ENCODE peak calls at places on chromosomes 3 and 15, in seven cellular contexts. One of them, this sample, is unnamed.
A peak's percentile ranks its signal among the peaks of the same experiment; 100 is the strongest.

GRCh38 chr3:128354788-128355548 is 111.7 kb downstream of the DNAJB8 start:
- DNase-seq in T-helper 1 cell: no peak
- DNase-seq in stimulated activated CD4-positive, alpha-beta T cell treated with anti-CD3 and anti-CD28 coated beads, Interleukin-15, amount 100 ng/mL, for 1 hour: no peak
- DNase-seq in naive thymus-derived CD8-positive, alpha-beta T cell: no peak
- DNase-seq in NCI-H446: no peak
- DNase-seq in Caki2: no peak
- DNase-seq in HTR-8/SVneo: no peak
- DNase-seq in this sample: no peak

GRCh38 chr3:196003611-196004010 is 78.3 kb downstream of the TFRC start:
- DNase-seq in NCI-H446: no peak
- DNase-seq in naive thymus-derived CD8-positive, alpha-beta T cell: no peak
- DNase-seq in T-helper 1 cell: no peak
- DNase-seq in Caki2: no peak
- DNase-seq in HTR-8/SVneo: no peak
- DNase-seq in stimulated activated CD4-positive, alpha-beta T cell treated with anti-CD3 and anti-CD28 coated beads, Interleukin-15, amount 100 ng/mL, for 1 hour: no peak
- DNase-seq in this sample: no peak

GRCh38 chr15:47431501-47431900 is 285.8 kb upstream of the SEMA6D start:
- DNase-seq in HTR-8/SVneo: no peak
- DNase-seq in T-helper 1 cell: no peak
- DNase-seq in naive thymus-derived CD8-positive, alpha-beta T cell: no peak
- DNase-seq in stimulated activated CD4-positive, alpha-beta T cell treated with anti-CD3 and anti-CD28 coated beads, Interleukin-15, amount 100 ng/mL, for 1 hour: no peak
- DNase-seq in NCI-H446: no peak
- DNase-seq in Caki2: no peak
- DNase-seq in this sample: no peak

GRCh38 chr3:136960838-136961836 is 3.4 kb downstream of the IL20RB start:
- DNase-seq in HTR-8/SVneo: peak; percentile 36
- DNase-seq in Caki2: peak; percentile 66
- DNase-seq in stimulated activated CD4-positive, alpha-beta T cell treated with anti-CD3 and anti-CD28 coated beads, Interleukin-15, amount 100 ng/mL, for 1 hour: no peak
- DNase-seq in T-helper 1 cell: no peak
- DNase-seq in NCI-H446: no peak
- DNase-seq in naive thymus-derived CD8-positive, alpha-beta T cell: no peak
- DNase-seq in this sample: no peak

GRCh38 chr15:69578252-69578651 is 125.6 kb downstream of the RPLP1 start:
- DNase-seq in naive thymus-derived CD8-positive, alpha-beta T cell: no peak
- DNase-seq in stimulated activated CD4-positive, alpha-beta T cell treated with anti-CD3 and anti-CD28 coated beads, Interleukin-15, amount 100 ng/mL, for 1 hour: no peak
- DNase-seq in Caki2: no peak
- DNase-seq in HTR-8/SVneo: no peak
- DNase-seq in NCI-H446: no peak
- DNase-seq in T-helper 1 cell: no peak
- DNase-seq in this sample: no peak

GRCh38 chr3:77526573-77526972 is 486.7 kb downstream of the ROBO2 start:
- DNase-seq in Caki2: no peak
- DNase-seq in stimulated activated CD4-positive, alpha-beta T cell treated with anti-CD3 and anti-CD28 coated beads, Interleukin-15, amount 100 ng/mL, for 1 hour: no peak
- DNase-seq in HTR-8/SVneo: no peak
- DNase-seq in T-helper 1 cell: no peak
- DNase-seq in NCI-H446: peak; percentile 24
- DNase-seq in naive thymus-derived CD8-positive, alpha-beta T cell: no peak
- DNase-seq in this sample: no peak

GRCh38 chr3:173599673-173600072 is 202.1 kb downstream of the NLGN1 start:
- DNase-seq in Caki2: no peak
- DNase-seq in HTR-8/SVneo: no peak
- DNase-seq in NCI-H446: no peak
- DNase-seq in stimulated activated CD4-positive, alpha-beta T cell treated with anti-CD3 and anti-CD28 coated beads, Interleukin-15, amount 100 ng/mL, for 1 hour: no peak
- DNase-seq in naive thymus-derived CD8-positive, alpha-beta T cell: no peak
- DNase-seq in T-helper 1 cell: no peak
- DNase-seq in this sample: no peak

GRCh38 chr3:5162102-5162501 is 25.4 kb upstream of the EDEM1 start:
- DNase-seq in HTR-8/SVneo: peak; percentile 48
- DNase-seq in stimulated activated CD4-positive, alpha-beta T cell treated with anti-CD3 and anti-CD28 coated beads, Interleukin-15, amount 100 ng/mL, for 1 hour: no peak
- DNase-seq in Caki2: no peak
- DNase-seq in T-helper 1 cell: no peak
- DNase-seq in NCI-H446: no peak
- DNase-seq in naive thymus-derived CD8-positive, alpha-beta T cell: no peak
- DNase-seq in this sample: no peak

GRCh38 chr3:5023777-5024346 is 44.6 kb downstream of the BHLHE40 start:
- DNase-seq in HTR-8/SVneo: no peak
- DNase-seq in naive thymus-derived CD8-positive, alpha-beta T cell: no peak
- DNase-seq in Caki2: no peak
- DNase-seq in T-helper 1 cell: no peak
- DNase-seq in stimulated activated CD4-positive, alpha-beta T cell treated with anti-CD3 and anti-CD28 coated beads, Interleukin-15, amount 100 ng/mL, for 1 hour: no peak
- DNase-seq in NCI-H446: no peak
- DNase-seq in this sample: no peak

GRCh38 chr3:101784850-101785613 is 6.0 kb downstream of the NXPE3 start:
- DNase-seq in HTR-8/SVneo: no peak
- DNase-seq in Caki2: no peak
- DNase-seq in T-helper 1 cell: no peak
- DNase-seq in stimulated activated CD4-positive, alpha-beta T cell treated with anti-CD3 and anti-CD28 coated beads, Interleukin-15, amount 100 ng/mL, for 1 hour: no peak
- DNase-seq in NCI-H446: no peak
- DNase-seq in naive thymus-derived CD8-positive, alpha-beta T cell: peak; percentile 72
- DNase-seq in this sample: no peak

GRCh38 chr3:85576091-85576690 is 617.4 kb downstream of the CADM2 start:
- DNase-seq in naive thymus-derived CD8-positive, alpha-beta T cell: peak; percentile 39
- DNase-seq in HTR-8/SVneo: peak; percentile 40
- DNase-seq in Caki2: peak; percentile 16
- DNase-seq in T-helper 1 cell: peak; percentile 7
- DNase-seq in NCI-H446: peak; percentile 49
- DNase-seq in stimulated activated CD4-positive, alpha-beta T cell treated with anti-CD3 and anti-CD28 coated beads, Interleukin-15, amount 100 ng/mL, for 1 hour: no peak
- DNase-seq in this sample: peak; percentile 70

GRCh38 chr3:37198547-37198946 is 24.2 kb upstream of the LRRFIP2 start:
- DNase-seq in HTR-8/SVneo: no peak
- DNase-seq in Caki2: no peak
- DNase-seq in T-helper 1 cell: no peak
- DNase-seq in NCI-H446: no peak
- DNase-seq in stimulated activated CD4-positive, alpha-beta T cell treated with anti-CD3 and anti-CD28 coated beads, Interleukin-15, amount 100 ng/mL, for 1 hour: no peak
- DNase-seq in naive thymus-derived CD8-positive, alpha-beta T cell: no peak
- DNase-seq in this sample: no peak

GRCh38 chr3:170814822-170815221 is 55.2 kb downstream of the RPL22L1 start:
- DNase-seq in naive thymus-derived CD8-positive, alpha-beta T cell: no peak
- DNase-seq in stimulated activated CD4-positive, alpha-beta T cell treated with anti-CD3 and anti-CD28 coated beads, Interleukin-15, amount 100 ng/mL, for 1 hour: no peak
- DNase-seq in NCI-H446: no peak
- DNase-seq in Caki2: no peak
- DNase-seq in HTR-8/SVneo: no peak
- DNase-seq in T-helper 1 cell: no peak
- DNase-seq in this sample: no peak

GRCh38 chr3:61627768-61628185 is 66.4 kb downstream of the PTPRG start:
- DNase-seq in HTR-8/SVneo: peak; percentile 60
- DNase-seq in NCI-H446: no peak
- DNase-seq in stimulated activated CD4-positive, alpha-beta T cell treated with anti-CD3 and anti-CD28 coated beads, Interleukin-15, amount 100 ng/mL, for 1 hour: no peak
- DNase-seq in Caki2: peak; percentile 77
- DNase-seq in naive thymus-derived CD8-positive, alpha-beta T cell: no peak
- DNase-seq in T-helper 1 cell: no peak
- DNase-seq in this sample: no peak

GRCh38 chr3:120487079-120487693 is 36.4 kb upstream of the FSTL1 start:
- DNase-seq in stimulated activated CD4-positive, alpha-beta T cell treated with anti-CD3 and anti-CD28 coated beads, Interleukin-15, amount 100 ng/mL, for 1 hour: no peak
- DNase-seq in NCI-H446: no peak
- DNase-seq in HTR-8/SVneo: no peak
- DNase-seq in Caki2: no peak
- DNase-seq in T-helper 1 cell: no peak
- DNase-seq in naive thymus-derived CD8-positive, alpha-beta T cell: no peak
- DNase-seq in this sample: no peak

GRCh38 chr3:124859025-124859424 is 28.1 kb downstream of the ITGB5 start:
- DNase-seq in stimulated activated CD4-positive, alpha-beta T cell treated with anti-CD3 and anti-CD28 coated beads, Interleukin-15, amount 100 ng/mL, for 1 hour: no peak
- DNase-seq in HTR-8/SVneo: no peak
- DNase-seq in naive thymus-derived CD8-positive, alpha-beta T cell: no peak
- DNase-seq in T-helper 1 cell: no peak
- DNase-seq in NCI-H446: no peak
- DNase-seq in Caki2: peak; percentile 77
- DNase-seq in this sample: no peak

GRCh38 chr15:97037080-97037479 is 706.6 kb downstream of the NR2F2 start:
- DNase-seq in T-helper 1 cell: no peak
- DNase-seq in NCI-H446: no peak
- DNase-seq in HTR-8/SVneo: no peak
- DNase-seq in naive thymus-derived CD8-positive, alpha-beta T cell: no peak
- DNase-seq in Caki2: no peak
- DNase-seq in stimulated activated CD4-positive, alpha-beta T cell treated with anti-CD3 and anti-CD28 coated beads, Interleukin-15, amount 100 ng/mL, for 1 hour: no peak
- DNase-seq in this sample: no peak